ENCODE peak calls at places on chromosomes 13 and 19, in nine cellular contexts. One of them, this sample, is unnamed.

GRCh38 chr19:41997121-41997850 is 3.3 kb upstream of the ATP1A3 start:
- DNase-seq in spleen: no peak
- DNase-seq in activated CD4-positive, alpha-beta T cell treated with anti-CD3 and anti-CD28 coated beads for 1 hour: no peak
- DNase-seq in left ventricle myocardium inferior: peak; percentile 47
- DNase-seq in iPS-NIHi11: peak; percentile 89
- DNase-seq in GM04503: no peak
- DNase-seq in activated naive CD4-positive, alpha-beta T cell treated with Interleukin-2 at 50 U/mL for 16 hours: peak; percentile 43
- DNase-seq in breast epithelium: no peak
- DNase-seq in memory B cell: peak; percentile 45
- DNase-seq in this sample: peak; percentile 34

GRCh38 chr19:40398417-40399056 is 8.6 kb upstream of the HIPK4 start:
- DNase-seq in spleen: no peak
- DNase-seq in activated CD4-positive, alpha-beta T cell treated with anti-CD3 and anti-CD28 coated beads for 1 hour: peak; percentile 47
- DNase-seq in left ventricle myocardium inferior: peak; percentile 38
- DNase-seq in iPS-NIHi11: peak; percentile 85
- DNase-seq in GM04503: no peak
- DNase-seq in activated naive CD4-positive, alpha-beta T cell treated with Interleukin-2 at 50 U/mL for 16 hours: peak; percentile 61
- DNase-seq in breast epithelium: peak; percentile 82
- DNase-seq in memory B cell: no peak
- DNase-seq in this sample: no peak

GRCh38 chr19:28578208-28578607 is 634.7 kb downstream of the UQCRFS1 start:
- DNase-seq in spleen: peak; percentile 23
- DNase-seq in activated CD4-positive, alpha-beta T cell treated with anti-CD3 and anti-CD28 coated beads for 1 hour: no peak
- DNase-seq in left ventricle myocardium inferior: no peak
- DNase-seq in iPS-NIHi11: no peak
- DNase-seq in GM04503: no peak
- DNase-seq in activated naive CD4-positive, alpha-beta T cell treated with Interleukin-2 at 50 U/mL for 16 hours: no peak
- DNase-seq in breast epithelium: no peak
- DNase-seq in memory B cell: no peak
- DNase-seq in this sample: no peak

GRCh38 chr13:97975280-97975850 is 21.9 kb downstream of the IPO5 start:
- DNase-seq in spleen: no peak
- DNase-seq in activated CD4-positive, alpha-beta T cell treated with anti-CD3 and anti-CD28 coated beads for 1 hour: no peak
- DNase-seq in left ventricle myocardium inferior: no peak
- DNase-seq in iPS-NIHi11: no peak
- DNase-seq in GM04503: no peak
- DNase-seq in activated naive CD4-positive, alpha-beta T cell treated with Interleukin-2 at 50 U/mL for 16 hours: no peak
- DNase-seq in breast epithelium: no peak
- DNase-seq in memory B cell: no peak
- DNase-seq in this sample: no peak

GRCh38 chr19:6613711-6614110 is 22.8 kb upstream of the CD70 start:
- DNase-seq in spleen: no peak
- DNase-seq in activated CD4-positive, alpha-beta T cell treated with anti-CD3 and anti-CD28 coated beads for 1 hour: no peak
- DNase-seq in left ventricle myocardium inferior: no peak
- DNase-seq in iPS-NIHi11: no peak
- DNase-seq in GM04503: no peak
- DNase-seq in activated naive CD4-positive, alpha-beta T cell treated with Interleukin-2 at 50 U/mL for 16 hours: peak; percentile 61
- DNase-seq in breast epithelium: no peak
- DNase-seq in memory B cell: no peak
- DNase-seq in this sample: no peak

GRCh38 chr13:35697281-35697680 is 220.8 kb upstream of the MAB21L1 start:
- DNase-seq in spleen: no peak
- DNase-seq in activated CD4-positive, alpha-beta T cell treated with anti-CD3 and anti-CD28 coated beads for 1 hour: no peak
- DNase-seq in left ventricle myocardium inferior: no peak
- DNase-seq in iPS-NIHi11: no peak
- DNase-seq in GM04503: no peak
- DNase-seq in activated naive CD4-positive, alpha-beta T cell treated with Interleukin-2 at 50 U/mL for 16 hours: no peak
- DNase-seq in breast epithelium: no peak
- DNase-seq in memory B cell: no peak
- DNase-seq in this sample: no peak

GRCh38 chr13:37910790-37911189 is 41.2 kb upstream of the TRPC4 start:
- DNase-seq in spleen: no peak
- DNase-seq in activated CD4-positive, alpha-beta T cell treated with anti-CD3 and anti-CD28 coated beads for 1 hour: no peak
- DNase-seq in left ventricle myocardium inferior: no peak
- DNase-seq in iPS-NIHi11: no peak
- DNase-seq in GM04503: no peak
- DNase-seq in activated naive CD4-positive, alpha-beta T cell treated with Interleukin-2 at 50 U/mL for 16 hours: no peak
- DNase-seq in breast epithelium: no peak
- DNase-seq in memory B cell: no peak
- DNase-seq in this sample: no peak

GRCh38 chr13:98796798-98797197 is 44.3 kb upstream of the SLC15A1 start:
- DNase-seq in spleen: no peak
- DNase-seq in activated CD4-positive, alpha-beta T cell treated with anti-CD3 and anti-CD28 coated beads for 1 hour: no peak
- DNase-seq in left ventricle myocardium inferior: no peak
- DNase-seq in iPS-NIHi11: no peak
- DNase-seq in GM04503: no peak
- DNase-seq in activated naive CD4-positive, alpha-beta T cell treated with Interleukin-2 at 50 U/mL for 16 hours: no peak
- DNase-seq in breast epithelium: no peak
- DNase-seq in memory B cell: no peak
- DNase-seq in this sample: no peak

GRCh38 chr19:10871711-10872550 is 578 bp downstream of the CARM1 start:
- DNase-seq in spleen: peak; percentile 94
- DNase-seq in activated CD4-positive, alpha-beta T cell treated with anti-CD3 and anti-CD28 coated beads for 1 hour: peak; percentile 19
- DNase-seq in left ventricle myocardium inferior: peak; percentile 52
- DNase-seq in iPS-NIHi11: peak; percentile 59
- DNase-seq in GM04503: no peak
- DNase-seq in activated naive CD4-positive, alpha-beta T cell treated with Interleukin-2 at 50 U/mL for 16 hours: peak; percentile 29
- DNase-seq in breast epithelium: peak; percentile 54
- DNase-seq in memory B cell: peak; percentile 30
- DNase-seq in this sample: peak; percentile 3

GRCh38 chr13:77429320-77430142 is 102.6 kb upstream of the MYCBP2 start:
- DNase-seq in spleen: no peak
- DNase-seq in activated CD4-positive, alpha-beta T cell treated with anti-CD3 and anti-CD28 coated beads for 1 hour: no peak
- DNase-seq in left ventricle myocardium inferior: no peak
- DNase-seq in iPS-NIHi11: no peak
- DNase-seq in GM04503: peak; percentile 3
- DNase-seq in activated naive CD4-positive, alpha-beta T cell treated with Interleukin-2 at 50 U/mL for 16 hours: peak; percentile 79
- DNase-seq in breast epithelium: no peak
- DNase-seq in memory B cell: peak; percentile 41
- DNase-seq in this sample: no peak

GRCh38 chr13:71712988-71713653 is 153.9 kb downstream of the DACH1 start:
- DNase-seq in spleen: no peak
- DNase-seq in activated CD4-positive, alpha-beta T cell treated with anti-CD3 and anti-CD28 coated beads for 1 hour: no peak
- DNase-seq in left ventricle myocardium inferior: no peak
- DNase-seq in iPS-NIHi11: peak; percentile 74
- DNase-seq in GM04503: no peak
- DNase-seq in activated naive CD4-positive, alpha-beta T cell treated with Interleukin-2 at 50 U/mL for 16 hours: no peak
- DNase-seq in breast epithelium: no peak
- DNase-seq in memory B cell: no peak
- DNase-seq in this sample: no peak

GRCh38 chr13:114105351-114106225 is 26.8 kb downstream of the RASA3 start:
- DNase-seq in spleen: peak; percentile 75
- DNase-seq in activated CD4-positive, alpha-beta T cell treated with anti-CD3 and anti-CD28 coated beads for 1 hour: no peak
- DNase-seq in left ventricle myocardium inferior: no peak
- DNase-seq in iPS-NIHi11: no peak
- DNase-seq in GM04503: no peak
- DNase-seq in activated naive CD4-positive, alpha-beta T cell treated with Interleukin-2 at 50 U/mL for 16 hours: no peak
- DNase-seq in breast epithelium: no peak
- DNase-seq in memory B cell: no peak
- DNase-seq in this sample: peak; percentile 63

GRCh38 chr19:1811942-1812425 is at the start of gene ATP8B3:
- DNase-seq in spleen: no peak
- DNase-seq in activated CD4-positive, alpha-beta T cell treated with anti-CD3 and anti-CD28 coated beads for 1 hour: no peak
- DNase-seq in left ventricle myocardium inferior: no peak
- DNase-seq in iPS-NIHi11: peak; percentile 99
- DNase-seq in GM04503: no peak
- DNase-seq in activated naive CD4-positive, alpha-beta T cell treated with Interleukin-2 at 50 U/mL for 16 hours: no peak
- DNase-seq in breast epithelium: no peak
- DNase-seq in memory B cell: no peak
- DNase-seq in this sample: no peak